ENCODE peak calls at places on chromosomes 1 and 21, in four cellular contexts. U, J, N and G are unnamed samples. For H3K27me3, the result is how much of the 10 kb centered on the place peaks cover.

GRCh38 chr21:17708541-17709265 is 96.0 kb upstream of the BTG3 start:
- DNase-seq in U (no peak), N (no peak), J (peak), G (no peak)

GRCh38 chr1:228081144-228081543 is 1.4 kb upstream of the ARF1 start:
- DNase-seq in J (no peak), U (no peak), N (peak), G (no peak)

GRCh38 chr21:22356663-22357062 is 1358.5 kb downstream of the NCAM2 start:
- DNase-seq in U (no peak), N (no peak), J (no peak), G (no peak)

GRCh38 chr1:178093958-178094751 is at the start of gene RASAL2:
- DNase-seq in U (peak), J (no peak), N (peak), G (peak)

GRCh38 chr1:119331915-119332314 is 36.7 kb upstream of the HAO2 start:
- DNase-seq in J (no peak), U (no peak), N (no peak), G (no peak)

GRCh38 chr1:216898801-216899200 is 175.6 kb upstream of the ESRRG start:
- DNase-seq in U (no peak), N (no peak), J (peak), G (no peak)

GRCh38 chr1:155079487-155080249 is 1.0 kb downstream of the EFNA3 start:
- DNase-seq in N (no peak), J (no peak), U (no peak), G (no peak)

GRCh38 chr1:172005856-172006255 is 164.6 kb downstream of the DNM3 start:
- DNase-seq in J (peak), N (no peak), U (no peak), G (no peak)

GRCh38 chr1:82401116-82401515 is 600.4 kb downstream of the ADGRL2 start:
- DNase-seq in N (no peak), U (peak), J (no peak), G (no peak)

GRCh38 chr1:111475706-111476105 is 1.9 kb downstream of the C1orf162 start:
- DNase-seq in N (no peak), U (no peak), J (no peak), G (no peak)
- H3K27me3 ChIP-seq in N (under half), U (under half), J (under half), G (under half)

DNA sequence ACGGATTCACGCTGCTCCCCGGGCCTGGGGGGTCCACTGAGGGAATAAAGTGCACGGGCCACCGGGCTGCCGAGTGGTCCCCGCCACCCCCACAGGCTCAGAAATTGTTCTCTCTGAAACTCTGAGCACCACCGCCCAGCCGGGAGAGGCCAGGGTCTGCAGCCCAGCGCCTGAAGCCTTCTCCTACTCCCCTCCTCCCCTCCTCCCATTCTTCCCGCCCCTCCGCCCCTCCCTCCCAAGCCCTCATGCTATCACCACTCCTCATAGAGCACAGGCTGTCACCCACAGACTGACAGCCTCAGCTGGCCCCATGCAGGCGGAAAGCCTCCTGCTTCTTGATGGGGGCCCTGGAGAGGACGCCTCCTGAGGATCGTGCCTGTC is 707 bp upstream of the GPR153 start:
- DNase-seq in N (no peak), U (no peak), J (no peak), G (no peak)
- H3K27me3 ChIP-seq in N (under half), U (under half), J (under half), G (under half)

GRCh38 chr1:220887868-220888664 is 8.8 kb downstream of the HLX start:
- DNase-seq in J (no peak), N (no peak), U (no peak), G (no peak)

GRCh38 chr1:220889848-220890287 is 10.6 kb downstream of the HLX start:
- DNase-seq in J (no peak), N (no peak), U (no peak), G (no peak)

GRCh38 chr1:220890582-220890981 is 11.3 kb downstream of the HLX start:
- DNase-seq in N (no peak), J (no peak), U (no peak), G (no peak)

GRCh38 chr1:220888665-220888986 is 9.4 kb downstream of the HLX start:
- DNase-seq in N (no peak), J (no peak), U (no peak), G (no peak)

GRCh38 chr1:220889333-220889732 is 10.1 kb downstream of the HLX start:
- DNase-seq in U (no peak), N (no peak), J (no peak), G (no peak)
- H3K27me3 ChIP-seq in U (half or more), N (half or more), J (half or more), G (under half)

DNA sequence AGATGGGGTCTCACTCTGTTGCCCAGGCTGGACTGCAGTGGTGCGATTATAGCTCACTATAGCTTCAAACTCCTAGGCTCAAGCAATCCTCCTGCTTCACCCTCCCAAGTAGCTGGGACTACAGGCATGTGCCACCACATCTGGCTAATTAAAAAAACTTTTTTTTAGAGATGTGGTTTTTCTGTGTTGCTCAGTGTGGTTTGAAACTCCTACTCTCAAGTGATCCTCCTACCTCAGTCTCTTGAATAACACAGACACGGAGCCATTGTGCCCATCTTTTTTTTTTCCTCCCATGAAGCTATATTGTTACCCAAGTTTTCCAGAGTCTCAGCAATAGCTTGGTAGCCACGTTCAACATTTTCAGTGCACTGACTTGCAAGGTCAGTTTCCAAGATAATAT is 2.7 kb downstream of the GIPC2 start:
- DNase-seq in J (no peak), N (no peak), U (no peak), G (no peak)
- H3K27me3 ChIP-seq in J (under half), N (under half), U (under half), G (under half)